ENCODE peak calls at places on chromosomes 3 and 15, in eight cellular contexts. B is lung microvascular endothelial cell; P is mammary epithelial cell; I is activated naive CD4-positive, alpha-beta T cell treated with anti-CD3 and anti-CD28 coated beads for 36 hours; O is heart right ventricle; S is occipital lobe; V is non-pigmented ciliary epithelial cell; Y is stimulated activated CD8-positive, alpha-beta memory T cell treated with anti-CD3 and anti-CD28 coated beads, Interleukin-15, amount 100 ng/mL, for 24 hours. D is an unnamed sample.

GRCh38 chr15:40106203-40107161 is 2.2 kb downstream of the BMF start:
- DNase-seq in I (peak; percentile 49), S (no peak), V (no peak), O (peak; percentile 57), B (no peak), Y (no peak), P (peak; percentile 51), D (peak; percentile 62)

GRCh38 chr3:14301558-14301957 is 100.8 kb upstream of the SLC6A6 start:
- DNase-seq in B (no peak), O (no peak), Y (no peak), S (no peak), V (no peak), I (no peak), P (peak; percentile 65), D (peak; percentile 55)

GRCh38 chr3:87145553-87145952 is 81.6 kb upstream of the CHMP2B start:
- DNase-seq in S (no peak), P (peak; percentile 16), B (peak; percentile 23), Y (no peak), O (no peak), V (no peak), I (peak; percentile 25), D (no peak)

GRCh38 chr3:119891944-119892721 is 110.2 kb downstream of the NR1I2 start:
- DNase-seq in B (peak; percentile 79), Y (no peak), S (no peak), V (no peak), I (peak; percentile 59), O (no peak), P (peak; percentile 56), D (peak; percentile 34)

GRCh38 chr3:54877675-54878544 is 49.9 kb downstream of the LRTM1 start:
- DNase-seq in P (no peak), B (no peak), Y (no peak), I (no peak), S (no peak), O (no peak), V (no peak), D (no peak)

GRCh38 chr15:60795889-60796288 is 316.9 kb upstream of the ICE2 start:
- DNase-seq in V (no peak), P (no peak), B (no peak), O (no peak), I (peak; percentile 75), Y (no peak), S (no peak), D (no peak)

GRCh38 chr3:192481638-192482037 is 245.7 kb downstream of the FGF12 start:
- DNase-seq in S (no peak), Y (no peak), P (peak; percentile 39), I (no peak), O (no peak), V (peak; percentile 38), B (peak; percentile 61), D (no peak)

GRCh38 chr3:126216416-126216815 is 36.0 kb upstream of the ALDH1L1 start:
- DNase-seq in B (no peak), I (no peak), O (no peak), V (peak; percentile 26), P (peak; percentile 17), Y (no peak), S (no peak), D (no peak)

GRCh38 chr3:71693641-71694040 is 31.6 kb downstream of the EIF4E3 start:
- DNase-seq in P (no peak), V (no peak), I (no peak), B (no peak), S (no peak), O (no peak), Y (no peak), D (no peak)

GRCh38 chr3:1082024-1082633 is 10.7 kb upstream of the CNTN6 start:
- DNase-seq in B (peak; percentile 17), O (no peak), S (no peak), V (no peak), I (peak; percentile 17), Y (no peak), P (peak; percentile 27), D (no peak)

GRCh38 chr3:72039677-72040076 is 254.7 kb upstream of the PROK2 start:
- DNase-seq in P (no peak), Y (no peak), S (no peak), O (no peak), B (no peak), I (no peak), V (no peak), D (no peak)

GRCh38 chr15:87215100-87215499 is 1041.4 kb downstream of the NTRK3 start:
- DNase-seq in S (no peak), P (no peak), V (no peak), I (no peak), Y (no peak), O (no peak), B (no peak), D (no peak)

D was measured in ovary.